ENCODE peak calls at places on chromosomes 11 and 22, in four cellular contexts. H, X, N and K are unnamed samples.

GRCh38 chr11:489610-490185 is 17.3 kb downstream of the RNH1 start:
- DNase-seq in H (no peak), X (no peak), N (no peak), K (no peak)

GRCh38 chr11:125947419-125948277 is 1.8 kb downstream of the VSIG10L2 start:
- DNase-seq in H (no peak), X (no peak), N (no peak), K (no peak)

GRCh38 chr22:38347181-38347943 is 30.1 kb upstream of the CSNK1E start:
- DNase-seq in H (no peak), X (no peak), N (no peak), K (no peak)

GRCh38 chr11:73154178-73154577 is 12.1 kb upstream of the FCHSD2 start:
- DNase-seq in H (no peak), X (no peak), N (no peak), K (peak)

GRCh38 chr11:10481567-10482349 is 26.7 kb downstream of the AMPD3 start:
- DNase-seq in H (no peak), X (no peak), N (no peak), K (no peak)

GRCh38 chr11:133819114-133819513 is 26.2 kb downstream of the SPATA19 start:
- DNase-seq in H (no peak), X (no peak), N (no peak), K (no peak)

GRCh38 chr11:1837171-1838076 is 1.4 kb upstream of the TNNI2 start:
- DNase-seq in H (peak), X (peak), N (peak), K (peak)

GRCh38 chr22:42685941-42686666 is 34.6 kb downstream of the A4GALT start:
- DNase-seq in H (peak), X (no peak), N (no peak), K (no peak)

GRCh38 chr11:2587132-2587930 is 112.5 kb downstream of the KCNQ1OT1 start:
- DNase-seq in H (no peak), X (no peak), N (peak), K (peak)

GRCh38 chr11:83355406-83355805 is 69.2 kb upstream of the CCDC90B start:
- DNase-seq in H (no peak), X (no peak), N (no peak), K (no peak)

GRCh38 chr22:20247010-20247505 is 21.1 kb downstream of the RTN4R start:
- DNase-seq in H (peak), X (peak), N (no peak), K (no peak)

GRCh38 chr11:125724125-125724524 is 22.0 kb upstream of the PATE1 start:
- DNase-seq in H (peak), X (peak), N (no peak), K (no peak)

GRCh38 chr22:19565921-19566598 is 41.9 kb upstream of the CLDN5 start:
- DNase-seq in H (no peak), X (no peak), N (no peak), K (no peak)